ENCODE peak calls at places on chromosomes 2 and 18, in four cellular contexts. P is psoas muscle, T is left ventricle myocardium inferior, R is H1. I is an unnamed sample. For H3K4me1 and H3K9me3, the result is how much of the 10 kb centered on the place peaks cover.

GRCh38 chr2:238636269-238637073 is 209.7 kb downstream of the ASB1 start:
- DNase-seq in P (no peak), T (no peak), R (peak), I (no peak)

GRCh38 chr2:45930396-45930792 is 278.9 kb downstream of the PRKCE start:
- DNase-seq in T (no peak), R (no peak), P (no peak), I (no peak)

GRCh38 chr2:19759880-19760279 is 141.9 kb downstream of the TTC32 start:
- DNase-seq in P (no peak), T (no peak), R (no peak), I (no peak)

GRCh38 chr2:165453672-165454071 is 15.8 kb upstream of the CSRNP3 start:
- DNase-seq in R (no peak), P (no peak), T (peak), I (no peak)

GRCh38 chr18:23938046-23938756 is 76.4 kb upstream of the TTC39C start:
- DNase-seq in P (no peak), R (no peak), T (no peak), I (peak)

GRCh38 chr2:211503856-211504255 is 947.5 kb downstream of the CPS1 start:
- DNase-seq in P (no peak), R (no peak), T (no peak), I (no peak)

GRCh38 chr18:42644729-42645131 is 470.8 kb downstream of the RIT2 start:
- DNase-seq in R (no peak), T (no peak), P (no peak), I (no peak)

GRCh38 chr2:207796585-207797350 is 27.1 kb upstream of the FZD5 start:
- DNase-seq in P (peak), R (peak), T (no peak), I (no peak)

GRCh38 chr2:200506679-200507078 is 3.2 kb downstream of the KCTD18 start:
- DNase-seq in P (no peak), R (no peak), T (no peak), I (no peak)

GRCh38 chr2:20141056-20141762 is 83.7 kb downstream of the SDC1 start:
- DNase-seq in P (peak), T (peak), R (no peak), I (no peak)

GRCh38 chr2:136052374-136053362 is 65.3 kb downstream of the CXCR4 start:
- DNase-seq in R (no peak), T (no peak), P (no peak), I (no peak)

GRCh38 chr18:35938158-35938557 is 34.3 kb upstream of the RMP24 start:
- DNase-seq in P (no peak), R (no peak), T (no peak), I (no peak)

GRCh38 chr2:160205511-160205910 is 5.4 kb upstream of the ITGB6 start:
- DNase-seq in R (no peak), P (peak), T (no peak), I (no peak)

GRCh38 chr2:144995482-144995881 is 475.6 kb upstream of the ZEB2 start:
- DNase-seq in P (no peak), T (no peak), R (no peak), I (no peak)

GRCh38 chr2:241996100-241996499 is 126.6 kb downstream of the RTP5 start:
- DNase-seq in T (no peak), R (no peak), P (no peak), I (no peak)

GRCh38 chr2:238561230-238561629 is 134.5 kb downstream of the ASB1 start:
- DNase-seq in R (no peak), T (no peak), P (no peak), I (no peak)

GRCh38 chr18:2654828-2655152 is 736 bp upstream of the SMCHD1 start:
- DNase-seq in T (no peak), R (no peak), P (no peak), I (peak)

GRCh38 chr2:46087492-46087891 is 209.7 kb upstream of the EPAS1 start:
- DNase-seq in T (no peak), P (no peak), R (no peak), I (no peak)

GRCh38 chr2:221125691-221126090 is 446.4 kb downstream of the EPHA4 start:
- DNase-seq in R (no peak), P (no peak), T (no peak), I (no peak)

GRCh38 chr2:96853321-96853720 is 4.5 kb downstream of the ANKRD39 start:
- DNase-seq in R (no peak), T (no peak), P (peak), I (no peak)

GRCh38 chr2:15753233-15753798 is 161.6 kb downstream of the DDX1 start:
- DNase-seq in P (no peak), R (peak), T (no peak), I (no peak)

GRCh38 chr2:127637725-127638252 is 8.2 kb upstream of the GPR17 start:
- DNase-seq in R (no peak), T (no peak), P (peak), I (no peak)

GRCh38 chr2:44233450-44234128 is 41.7 kb upstream of the SLC3A1 start:
- DNase-seq in R (no peak), P (no peak), T (no peak), I (no peak)

GRCh38 chr2:150586858-150587257 is 99.4 kb upstream of the RND3 start:
- DNase-seq in T (no peak), P (no peak), R (no peak), I (no peak)

GRCh38 chr2:39407516-39408296 is 29.4 kb downstream of the MAP4K3 start:
- DNase-seq in R (no peak), P (no peak), T (no peak), I (no peak)

GRCh38 chr2:39411186-39411944 is 25.7 kb downstream of the MAP4K3 start:
- DNase-seq in T (no peak), P (no peak), R (no peak), I (no peak)

GRCh38 chr2:39408351-39409136 is 28.5 kb downstream of the MAP4K3 start:
- DNase-seq in T (no peak), P (no peak), R (no peak), I (no peak)

GRCh38 chr2:39413063-39413722 is 23.9 kb downstream of the MAP4K3 start:
- DNase-seq in P (no peak), T (no peak), R (no peak), I (no peak)

DNA sequence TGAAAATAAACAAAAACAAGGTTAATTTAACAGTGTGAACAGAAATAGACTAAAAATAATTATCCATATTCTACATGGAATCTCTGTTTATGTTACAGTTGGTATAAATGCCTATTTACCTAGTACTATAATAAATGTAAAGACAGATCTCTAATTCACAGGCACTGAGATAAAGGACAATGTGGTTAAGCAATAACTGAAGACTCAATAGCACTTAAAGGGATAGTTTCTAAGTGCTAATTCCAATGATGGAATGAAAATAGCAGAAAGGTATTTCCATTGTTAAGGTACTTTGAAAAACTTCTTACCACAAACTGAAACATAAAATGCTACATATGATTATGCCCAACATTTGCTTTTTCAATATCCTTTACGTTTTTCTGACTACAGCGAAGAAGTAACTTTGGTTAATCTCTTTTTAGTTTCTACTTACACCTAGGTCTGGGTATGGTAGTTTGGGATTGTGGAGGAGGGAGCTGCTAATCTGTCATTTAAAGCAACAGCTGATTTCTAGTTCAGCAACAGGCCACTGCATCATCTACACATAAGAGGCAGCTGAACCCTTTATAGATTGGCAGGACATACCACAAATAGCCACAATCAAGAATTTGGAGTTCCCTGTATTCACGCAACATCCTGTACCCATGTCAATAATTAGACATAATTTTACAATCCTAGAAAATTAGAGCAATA is 27.2 kb downstream of the MAP4K3 start:
- DNase-seq in P (no peak), R (no peak), T (no peak), I (no peak)
- H3K4me1 ChIP-seq in P (half or more), R (under half), T (half or more), I (under half)

DNA sequence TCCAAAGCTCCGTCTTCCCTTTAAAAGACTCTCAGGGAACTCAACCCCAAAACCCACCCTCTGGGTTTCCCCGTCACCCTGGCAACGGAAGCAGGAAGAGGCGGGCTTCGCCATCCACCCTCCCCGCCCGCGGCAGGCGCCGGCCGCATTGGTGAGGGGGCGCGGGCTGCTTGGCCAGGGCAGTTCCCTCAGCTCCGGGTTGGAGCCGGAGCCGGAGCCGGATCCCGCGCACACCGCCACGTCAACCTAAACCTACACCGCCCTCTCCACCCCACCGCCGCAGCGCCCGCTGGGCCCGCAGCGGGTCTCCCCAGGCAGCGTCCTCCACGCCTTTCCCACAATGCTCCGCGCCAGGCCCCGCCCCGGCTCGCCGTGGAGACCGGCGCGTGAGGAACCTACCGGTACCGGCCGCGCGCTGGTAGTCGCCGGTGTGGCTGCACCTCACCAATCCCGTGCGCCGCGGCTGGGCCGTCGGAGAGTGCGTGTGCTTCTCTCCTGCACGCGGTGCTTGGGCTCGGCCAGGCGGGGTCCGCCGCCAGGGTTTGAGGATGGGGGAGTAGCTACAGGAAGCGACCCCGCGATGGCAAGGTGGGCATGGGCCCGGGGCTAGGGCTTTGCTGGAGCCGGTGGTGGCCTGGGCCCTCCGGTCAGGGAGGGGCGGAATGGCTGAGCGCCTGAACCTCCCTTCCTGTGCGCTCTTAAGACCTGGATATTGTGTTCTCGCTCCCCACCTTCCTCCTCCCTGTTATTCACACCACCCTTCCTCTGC is at the start of gene DNAJC10:
- DNase-seq in P (peak), R (peak), T (peak), I (peak)
- H3K4me3 ChIP-seq in P (peak), R (peak), T (peak), I (peak)

GRCh38 chr18:79898952-79899608 is 52.4 kb downstream of the SLC66A2 start:
- DNase-seq in P (peak), R (peak), T (no peak), I (no peak)
- H3K9me3 ChIP-seq in P (under half), R (half or more), T (half or more), I (under half)

GRCh38 chr2:68423966-68424650 is 43.0 kb downstream of the FBXO48 start:
- DNase-seq in P (no peak), T (no peak), R (no peak), I (no peak)
- H3K4me1 ChIP-seq in P (under half), T (under half), R (under half), I (under half)

GRCh38 chr2:12596771-12597170 is 120.0 kb upstream of the TRIB2 start:
- DNase-seq in T (no peak), P (no peak), R (no peak), I (no peak)
- H3K4me3 ChIP-seq in T (no peak), P (no peak), R (no peak), I (no peak)

GRCh38 chr18:48817021-48817461 is 133.7 kb downstream of the SMAD7 start:
- DNase-seq in P (peak), R (peak), T (no peak), I (peak)

GRCh38 chr18:48815182-48815520 is 135.6 kb downstream of the SMAD7 start:
- DNase-seq in T (no peak), R (no peak), P (peak), I (no peak)

GRCh38 chr18:48815581-48816324 is 135.0 kb downstream of the SMAD7 start:
- DNase-seq in T (no peak), P (peak), R (no peak), I (peak)

GRCh38 chr18:48814490-48815181 is 136.1 kb downstream of the SMAD7 start:
- DNase-seq in T (no peak), P (peak), R (peak), I (peak)

DNA sequence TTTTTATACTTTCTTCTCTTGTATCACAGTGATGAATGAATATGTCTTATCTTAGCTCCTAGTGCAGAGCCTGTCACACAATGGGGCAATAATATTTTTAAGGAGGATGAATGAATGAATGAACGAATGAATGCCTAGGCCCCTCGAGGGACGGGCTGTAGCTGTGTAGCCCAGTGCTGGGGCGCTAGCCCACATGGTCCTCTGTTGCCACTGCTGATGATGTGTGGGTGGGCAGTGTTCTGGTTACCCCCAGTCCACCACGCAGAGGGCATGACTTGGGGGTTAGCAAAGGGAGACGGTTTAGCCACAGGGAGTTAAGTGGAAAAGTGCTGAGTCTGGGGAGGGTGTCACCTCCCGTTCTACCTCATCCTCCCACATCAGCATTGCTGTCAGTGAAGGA is 134.2 kb downstream of the SMAD7 start:
- DNase-seq in R (no peak), P (peak), T (no peak), I (no peak)
- H3K9me3 ChIP-seq in R (under half), P (under half), T (under half), I (under half)

GRCh38 chr2:230723363-230723762 is 10.7 kb downstream of the CAB39 start:
- DNase-seq in T (no peak), R (no peak), P (no peak), I (peak)
- H3K4me1 ChIP-seq in T (half or more), R (under half), P (under half), I (half or more)

GRCh38 chr2:220077488-220077887 is 450.1 kb downstream of the SLC4A3 start:
- DNase-seq in P (no peak), T (no peak), R (no peak), I (no peak)

GRCh38 chr2:220078439-220078838 is 451.0 kb downstream of the SLC4A3 start:
- DNase-seq in R (no peak), T (no peak), P (no peak), I (no peak)

GRCh38 chr2:220075835-220076234 is 448.4 kb downstream of the SLC4A3 start:
- DNase-seq in R (no peak), T (no peak), P (no peak), I (no peak)

GRCh38 chr2:220079595-220079994 is 452.2 kb downstream of the SLC4A3 start:
- DNase-seq in R (no peak), P (no peak), T (no peak), I (no peak)

DNA sequence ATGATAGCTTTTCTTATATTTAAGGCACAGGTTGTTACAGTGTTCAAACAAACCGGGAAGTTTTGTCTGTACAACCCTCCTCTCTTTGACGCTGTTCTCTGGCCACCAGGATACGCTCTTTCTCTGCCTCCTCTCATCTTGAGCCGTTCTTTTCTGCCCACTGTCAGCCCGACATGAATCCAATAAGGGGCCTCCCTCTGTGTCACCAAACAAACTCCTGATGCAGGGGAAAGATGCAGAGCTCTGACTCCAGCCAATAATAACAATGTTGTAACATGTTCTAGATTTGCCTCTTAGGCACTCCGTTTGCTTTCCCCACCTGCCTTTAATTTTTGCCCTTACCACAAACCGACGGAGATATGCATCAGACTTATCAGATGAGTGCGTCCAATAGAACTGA is 449.3 kb downstream of the SLC4A3 start:
- DNase-seq in T (no peak), R (no peak), P (no peak), I (no peak)
- H3K4me3 ChIP-seq in T (no peak), R (no peak), P (no peak), I (no peak)

GRCh38 chr2:3727397-3728045 is 24.1 kb downstream of the DCDC2C start:
- DNase-seq in P (no peak), T (no peak), R (no peak), I (no peak)
- H3K9me3 ChIP-seq in P (under half), T (under half), R (under half), I (under half)

GRCh38 chr18:68841301-68841700 is 43.4 kb downstream of the CCDC102B start:
- DNase-seq in T (no peak), R (no peak), P (no peak), I (no peak)
- H3K4me1 ChIP-seq in T (under half), R (under half), P (under half), I (under half)

I was measured in CD8-positive, alpha-beta T cell.